ENCODE peak calls at places on chromosomes 16 and 17, in seven cellular contexts. Q is PC-9, A is PC-3, E is OCI-LY7, F is DND-41, M is fibroblast of lung, B is GM23248. G is an unnamed sample. For H4K20me1, the result is how much of the 10 kb centered on the place peaks cover.

GRCh38 chr17:59769891-59770290 is 62.4 kb downstream of the VMP1 start:
- DNase-seq in Q (peak), A (no peak), E (no peak), F (no peak), M (peak), B (peak), G (no peak)

GRCh38 chr16:58515871-58516767 is 802 bp downstream of the SETD6 start:
- DNase-seq in Q (peak), A (peak), E (peak), F (no peak), M (no peak), B (peak), G (no peak)

GRCh38 chr16:1150511-1150982 is 2.4 kb upstream of the CACNA1H start:
- DNase-seq in Q (no peak), A (peak), E (peak), F (no peak), M (peak), B (peak), G (peak)

GRCh38 chr17:33218657-33219298 is 74.3 kb downstream of the ASIC2 start:
- DNase-seq in Q (no peak), A (no peak), E (no peak), F (no peak), M (peak), B (peak), G (no peak)

GRCh38 chr16:31477220-31478216 is 5.4 kb upstream of the SLC5A2 start:
- DNase-seq in Q (peak), A (no peak), E (no peak), F (peak), M (no peak), B (no peak), G (no peak)

GRCh38 chr17:68400404-68400735 is 56.9 kb downstream of the WIPI1 start:
- DNase-seq in Q (no peak), A (no peak), E (no peak), F (no peak), M (no peak), B (no peak), G (no peak)

GRCh38 chr17:75271955-75272847 is 1.2 kb upstream of the MIF4GD start:
- DNase-seq in Q (no peak), A (peak), E (peak), F (peak), M (peak), B (peak), G (peak)

GRCh38 chr16:50273888-50274770 is 7.8 kb downstream of the ADCY7 start:
- DNase-seq in Q (no peak), A (no peak), E (peak), F (peak), M (no peak), B (no peak), G (peak)

GRCh38 chr16:4684763-4685162 is 8.6 kb upstream of the NUDT16L1 start:
- DNase-seq in Q (peak), A (peak), E (no peak), F (no peak), M (no peak), B (no peak), G (no peak)

GRCh38 chr16:22278418-22278817 is 18.8 kb upstream of the POLR3E start:
- DNase-seq in Q (no peak), A (no peak), E (no peak), F (no peak), M (no peak), B (no peak), G (no peak)

GRCh38 chr17:69523252-69523861 is 108.9 kb downstream of the MAP2K6 start:
- DNase-seq in Q (no peak), A (peak), E (peak), F (no peak), M (peak), B (peak), G (peak)

GRCh38 chr17:66855204-66855603 is 20.3 kb downstream of the CACNG5 start:
- DNase-seq in Q (no peak), A (peak), E (no peak), F (no peak), M (no peak), B (no peak), G (peak)

GRCh38 chr17:44279586-44280344 is 11.8 kb upstream of the SLC4A1 start:
- DNase-seq in Q (peak), A (peak), E (peak), F (no peak), M (peak), B (peak), G (no peak)

GRCh38 chr17:81717049-81717765 is 5.1 kb downstream of the SLC25A10 start:
- DNase-seq in Q (no peak), A (no peak), E (no peak), F (no peak), M (no peak), B (no peak), G (no peak)

GRCh38 chr17:77178586-77178985 is 37.8 kb downstream of the SEC14L1 start:
- DNase-seq in Q (no peak), A (no peak), E (no peak), F (no peak), M (no peak), B (no peak), G (no peak)

GRCh38 chr17:35129154-35129972 is 7.9 kb downstream of the FNDC8 start:
- DNase-seq in Q (no peak), A (no peak), E (no peak), F (no peak), M (no peak), B (peak), G (no peak)

GRCh38 chr17:2954898-2955445 is 108.4 kb downstream of the OR1D5 start:
- DNase-seq in Q (peak), A (peak), E (peak), F (no peak), M (peak), B (peak), G (peak)

GRCh38 chr16:72066747-72067146 is 3.7 kb downstream of the HPR start:
- DNase-seq in Q (no peak), A (peak), E (peak), F (no peak), M (peak), B (peak), G (peak)

GRCh38 chr17:68794636-68795503 is 160.3 kb downstream of the ABCA8 start:
- DNase-seq in Q (no peak), A (peak), E (peak), F (no peak), M (peak), B (peak), G (no peak)

GRCh38 chr16:2816751-2817495 is at the start of gene PRSS21:
- DNase-seq in Q (peak), A (no peak), E (peak), F (no peak), M (no peak), B (no peak), G (no peak)

GRCh38 chr16:79768594-79768993 is 168.1 kb upstream of the MAF start:
- DNase-seq in Q (no peak), A (no peak), E (no peak), F (no peak), M (no peak), B (peak), G (no peak)

GRCh38 chr17:7404737-7405412 is 978 bp upstream of the TMEM256 start:
- DNase-seq in Q (no peak), A (no peak), E (no peak), F (no peak), M (no peak), B (peak), G (no peak)
- H3K4me2 ChIP-seq in Q (peak), A (peak), E (peak), F (peak), M (peak), B (peak), G (no peak)

DNA sequence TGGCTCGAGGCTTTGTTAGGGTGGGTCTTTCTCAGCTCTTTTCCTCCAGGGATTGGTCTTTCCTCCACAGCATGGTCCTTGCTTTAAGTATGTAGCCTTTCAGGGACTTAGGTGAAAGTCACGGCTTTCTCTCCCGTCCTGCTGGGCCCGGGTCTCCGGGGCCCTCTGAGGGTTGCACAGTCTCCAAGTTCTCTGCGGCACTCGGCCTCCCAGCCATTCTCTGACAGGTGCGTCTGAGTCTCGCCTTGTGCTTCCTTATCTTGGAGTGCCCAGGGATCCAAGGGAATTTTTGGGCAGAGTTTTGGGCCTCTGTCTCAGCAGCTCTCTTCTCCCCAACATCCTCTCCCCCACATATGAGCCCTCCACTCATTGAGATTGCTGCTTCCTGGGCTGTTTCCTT is 36.6 kb downstream of the ZNF750 start:
- DNase-seq in Q (no peak), A (no peak), E (no peak), F (no peak), M (no peak), B (no peak), G (no peak)
- H4K20me1 ChIP-seq in Q (under half), A (under half), E (under half), F (under half), M (under half), B (under half), G (under half)

DNA sequence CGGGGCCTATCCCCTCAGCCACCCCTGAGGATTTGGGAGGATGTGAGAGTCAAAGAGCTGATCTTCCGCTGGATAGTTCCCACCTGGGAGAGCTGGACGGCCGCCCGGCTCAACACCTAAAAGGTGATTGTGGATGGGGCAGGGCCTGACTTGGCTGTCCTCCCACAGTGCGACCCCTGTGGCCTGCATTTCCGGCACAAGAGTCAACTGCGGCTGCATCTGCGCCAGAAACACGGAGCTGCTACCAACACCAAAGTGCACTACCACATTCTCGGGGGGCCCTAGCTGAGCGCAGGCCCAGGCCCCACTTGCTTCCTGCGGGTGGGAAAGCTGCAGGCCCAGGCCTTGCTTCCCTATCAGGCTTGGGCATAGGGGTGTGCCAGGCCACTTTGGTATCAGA is 4.5 kb downstream of the BCL6B start:
- DNase-seq in Q (no peak), A (no peak), E (no peak), F (no peak), M (no peak), B (no peak), G (no peak)
- H3K4me2 ChIP-seq in Q (no peak), A (no peak), E (no peak), F (no peak), M (no peak), B (no peak), G (no peak)

GRCh38 chr17:78680436-78680835 is 101.6 kb downstream of the CYTH1 start:
- DNase-seq in Q (no peak), A (peak), E (no peak), F (no peak), M (peak), B (no peak), G (no peak)
- H4K20me1 ChIP-seq in Q (under half), A (under half), E (under half), F (under half), M (under half), B (under half), G (under half)

DNA sequence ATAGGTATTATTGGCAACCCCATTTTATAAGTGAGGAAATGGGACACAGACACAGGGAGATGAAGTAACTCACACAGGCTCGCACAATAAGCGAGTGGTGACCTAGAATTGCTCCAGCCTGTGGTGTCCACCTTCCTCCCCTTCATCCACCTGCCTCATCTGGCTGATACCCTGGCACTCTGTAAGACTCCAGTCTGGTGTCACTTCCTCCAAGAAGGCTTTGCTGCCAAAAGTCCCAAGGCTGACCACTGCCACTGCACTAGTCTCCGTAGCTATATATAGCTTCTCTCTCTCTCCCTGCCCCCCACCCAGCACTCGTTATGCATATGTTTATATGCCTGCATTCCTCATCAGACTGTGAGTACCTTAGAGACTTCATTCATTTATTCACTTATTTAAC is 66.1 kb upstream of the SREBF1 start:
- DNase-seq in Q (no peak), A (no peak), E (no peak), F (no peak), M (no peak), B (no peak), G (no peak)
- H3K4me2 ChIP-seq in Q (no peak), A (no peak), E (no peak), F (no peak), M (no peak), B (no peak), G (no peak)

GRCh38 chr16:28133666-28134065 is 70.2 kb upstream of the GSG1L start:
- DNase-seq in Q (no peak), A (no peak), E (no peak), F (no peak), M (no peak), B (no peak), G (no peak)
- H4K20me1 ChIP-seq in Q (under half), A (under half), E (under half), F (under half), M (under half), B (under half), G (under half)

DNA sequence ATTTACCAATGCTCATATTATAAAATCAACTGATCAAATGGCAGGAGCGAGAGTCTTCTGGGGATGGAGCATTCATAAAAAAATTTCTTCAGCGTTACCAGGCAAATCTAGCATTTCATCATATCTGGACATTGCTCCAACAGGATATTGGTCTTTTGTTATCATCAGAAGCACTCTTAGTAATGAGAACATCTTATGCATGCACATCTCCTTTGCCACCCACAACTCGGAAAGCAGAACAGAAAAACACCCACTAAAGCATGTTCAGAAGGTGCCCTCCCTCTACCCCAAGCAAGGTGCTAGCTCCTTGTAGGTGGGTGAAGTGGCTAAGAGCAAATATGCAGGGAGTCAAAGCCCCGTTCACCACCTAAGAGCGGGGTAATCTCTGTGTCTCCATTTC is 18.9 kb downstream of the ARHGAP17 start:
- DNase-seq in Q (no peak), A (no peak), E (no peak), F (no peak), M (no peak), B (no peak), G (no peak)
- H3K4me2 ChIP-seq in Q (no peak), A (no peak), E (no peak), F (no peak), M (no peak), B (no peak), G (no peak)

G was measured in Karpas-422.